ENCODE peak calls at places on chromosomes 2 and 18, in four cellular contexts. P is activated CD8-positive, alpha-beta memory T cell treated with anti-CD3 and anti-CD28 coated beads for 24 hours; W is kidney epithelial cell; I is endothelial cell. G is an unnamed sample.

GRCh38 chr2:105487142-105488069 is 88.6 kb upstream of the FHL2 start:
- DNase-seq in W (peak), P (no peak), I (no peak), G (no peak)

GRCh38 chr18:56382541-56382940 is 255.9 kb downstream of the TXNL1 start:
- DNase-seq in I (no peak), P (no peak), W (no peak), G (no peak)

GRCh38 chr18:2843161-2843560 is 3.6 kb upstream of the EMILIN2 start:
- DNase-seq in W (no peak), I (no peak), P (no peak), G (no peak)

GRCh38 chr2:152335016-152335850 is at the start of gene FMNL2:
- DNase-seq in P (peak), W (no peak), I (peak), G (no peak)

GRCh38 chr18:79506191-79507075 is 110.7 kb downstream of the NFATC1 start:
- DNase-seq in W (no peak), P (no peak), I (no peak), G (no peak)

GRCh38 chr2:118945921-118946320 is 3.9 kb downstream of the MARCO start:
- DNase-seq in W (no peak), I (no peak), P (no peak), G (no peak)

GRCh38 chr18:78884502-78884901 is 95.1 kb upstream of the SALL3 start:
- DNase-seq in I (no peak), W (no peak), P (no peak), G (peak)

GRCh38 chr2:71943238-71944182 is 204.2 kb downstream of the CYP26B1 start:
- DNase-seq in I (no peak), P (peak), W (no peak), G (no peak)

GRCh38 chr2:72583376-72583775 is 242.5 kb downstream of the EXOC6B start:
- DNase-seq in W (no peak), I (no peak), P (no peak), G (no peak)

GRCh38 chr2:185255566-185255965 is 483.0 kb upstream of the FSIP2 start:
- DNase-seq in I (no peak), W (peak), P (no peak), G (no peak)

GRCh38 chr2:19369341-19369955 is 11.0 kb upstream of the OSR1 start:
- DNase-seq in I (no peak), W (no peak), P (no peak), G (no peak)

GRCh38 chr18:3689091-3689490 is 239.1 kb downstream of the TGIF1 start:
- DNase-seq in P (no peak), I (no peak), W (no peak), G (no peak)

GRCh38 chr2:181779288-181779871 is 99.1 kb upstream of the NEUROD1 start:
- DNase-seq in W (no peak), P (no peak), I (no peak), G (no peak)

GRCh38 chr2:236949089-236949935 is 136.4 kb upstream of the COPS8 start:
- DNase-seq in P (peak), I (no peak), W (no peak), G (no peak)

GRCh38 chr2:202883987-202884675 is 12.6 kb upstream of the ICA1L start:
- DNase-seq in W (no peak), P (no peak), I (no peak), G (no peak)

GRCh38 chr2:46850742-46851141 is 64.9 kb downstream of the MCFD2 start:
- DNase-seq in I (no peak), W (peak), P (no peak), G (no peak)

GRCh38 chr2:165238295-165238694 is 919 bp upstream of the SCN2A start:
- DNase-seq in I (peak), P (no peak), W (no peak), G (no peak)

GRCh38 chr2:18500333-18500732 is 60.1 kb downstream of the RDH14 start:
- DNase-seq in W (no peak), I (no peak), P (no peak), G (peak)

GRCh38 chr2:65483763-65484162 is 51.4 kb upstream of the SPRED2 start:
- DNase-seq in I (no peak), W (no peak), P (no peak), G (no peak)

GRCh38 chr2:59339121-59339836 is 1098.2 kb upstream of the FANCL start:
- DNase-seq in W (no peak), I (no peak), P (no peak), G (no peak)

GRCh38 chr2:212357606-212358005 is 181.0 kb downstream of the ERBB4 start:
- DNase-seq in I (no peak), W (no peak), P (no peak), G (no peak)

GRCh38 chr2:46492301-46492700 is 12.9 kb downstream of the TMEM247 start:
- DNase-seq in W (no peak), I (no peak), P (no peak), G (no peak)

GRCh38 chr2:235493775-235494715 is at the start of gene AGAP1:
- DNase-seq in P (no peak), I (peak), W (no peak), G (no peak)

GRCh38 chr2:5791371-5791770 is 99.2 kb downstream of the SOX11 start:
- DNase-seq in I (no peak), W (no peak), P (no peak), G (no peak)

GRCh38 chr2:222862068-222862914 is 1.5 kb downstream of the ACSL3 start:
- DNase-seq in P (no peak), I (no peak), W (no peak), G (no peak)

GRCh38 chr2:55879976-55880375 is 43.6 kb downstream of the EFEMP1 start:
- DNase-seq in I (no peak), W (no peak), P (no peak), G (no peak)